ENCODE peak calls at places on chromosome 17, in nine cellular contexts. V, D, F, C, L, E, B, Z and Q are unnamed samples.

GRCh38 chr17:27518750-27519521 is 62.7 kb downstream of the KSR1 start:
- DNase-seq in V (no peak), D (no peak), F (no peak), C (no peak), L (no peak), E (no peak), B (peak), Z (no peak), Q (no peak)

GRCh38 chr17:82838386-82839063 is 1.3 kb downstream of the ZNF750 start:
- DNase-seq in V (peak), D (no peak), F (no peak), C (peak), L (peak), E (no peak), B (peak), Z (peak), Q (no peak)

GRCh38 chr17:56779306-56779705 is 54.4 kb downstream of the C17orf67 start:
- DNase-seq in V (no peak), D (no peak), F (no peak), C (no peak), L (no peak), E (no peak), B (no peak), Z (no peak), Q (no peak)

GRCh38 chr17:12789075-12789975 is at the start of gene ARHGAP44:
- DNase-seq in V (peak), D (peak), F (peak), C (peak), L (peak), E (no peak), B (peak), Z (peak), Q (no peak)

GRCh38 chr17:33055171-33055611 is 63.5 kb downstream of the SPACA3 start:
- DNase-seq in V (no peak), D (no peak), F (no peak), C (no peak), L (no peak), E (no peak), B (peak), Z (no peak), Q (no peak)

GRCh38 chr17:15382866-15383265 is 41.5 kb upstream of the TEKT3 start:
- DNase-seq in V (no peak), D (no peak), F (no peak), C (no peak), L (no peak), E (no peak), B (no peak), Z (no peak), Q (no peak)

GRCh38 chr17:56292010-56292409 is 138.7 kb downstream of the ANKFN1 start:
- DNase-seq in V (peak), D (no peak), F (peak), C (no peak), L (no peak), E (no peak), B (peak), Z (peak), Q (no peak)

GRCh38 chr17:63950940-63951907 is 19.1 kb upstream of the CD79B start:
- DNase-seq in V (no peak), D (no peak), F (no peak), C (no peak), L (no peak), E (no peak), B (no peak), Z (no peak), Q (no peak)

GRCh38 chr17:29158515-29159275 is 21.5 kb downstream of the MYO18A start:
- DNase-seq in V (no peak), D (no peak), F (peak), C (no peak), L (no peak), E (no peak), B (peak), Z (peak), Q (no peak)

GRCh38 chr17:2598166-2598565 is 4.7 kb downstream of the PAFAH1B1 start:
- DNase-seq in V (peak), D (no peak), F (peak), C (no peak), L (no peak), E (no peak), B (peak), Z (peak), Q (no peak)

GRCh38 chr17:2179615-2180295 is 123.8 kb downstream of the SMG6 start:
- DNase-seq in V (peak), D (peak), F (peak), C (peak), L (no peak), E (no peak), B (peak), Z (peak), Q (no peak)

GRCh38 chr17:31433091-31433790 is 41.8 kb downstream of the RAB11FIP4 start:
- DNase-seq in V (no peak), D (no peak), F (no peak), C (no peak), L (no peak), E (peak), B (no peak), Z (no peak), Q (no peak)

GRCh38 chr17:28598389-28598788 is 436 bp downstream of the SPAG5 start:
- DNase-seq in V (no peak), D (no peak), F (no peak), C (no peak), L (no peak), E (no peak), B (no peak), Z (no peak), Q (no peak)

GRCh38 chr17:63490321-63490720 is 13.5 kb downstream of the ACE start:
- DNase-seq in V (no peak), D (no peak), F (no peak), C (no peak), L (no peak), E (no peak), B (no peak), Z (no peak), Q (no peak)

GRCh38 chr17:73566905-73567782 is 77.1 kb downstream of the SDK2 start:
- DNase-seq in V (no peak), D (no peak), F (no peak), C (no peak), L (no peak), E (no peak), B (no peak), Z (no peak), Q (no peak)

GRCh38 chr17:14760719-14761425 is 460.0 kb downstream of the HS3ST3B1 start:
- DNase-seq in V (no peak), D (no peak), F (no peak), C (no peak), L (no peak), E (no peak), B (no peak), Z (no peak), Q (no peak)

GRCh38 chr17:31249742-31250141 is 47.3 kb downstream of the OMG start:
- DNase-seq in V (no peak), D (no peak), F (no peak), C (no peak), L (no peak), E (no peak), B (no peak), Z (no peak), Q (no peak)

GRCh38 chr17:73815474-73815873 is 171.2 kb upstream of the SDK2 start:
- DNase-seq in V (no peak), D (no peak), F (no peak), C (no peak), L (no peak), E (no peak), B (no peak), Z (no peak), Q (no peak)

GRCh38 chr17:82350182-82351030 is 8.6 kb upstream of the TEX19 start:
- DNase-seq in V (no peak), D (no peak), F (no peak), C (peak), L (no peak), E (no peak), B (no peak), Z (no peak), Q (no peak)

GRCh38 chr17:81731271-81731670 is 19.2 kb downstream of the SLC25A10 start:
- DNase-seq in V (no peak), D (no peak), F (peak), C (no peak), L (no peak), E (no peak), B (peak), Z (peak), Q (no peak)

GRCh38 chr17:62653002-62653830 is 25.7 kb downstream of the MRC2 start:
- DNase-seq in V (peak), D (peak), F (no peak), C (peak), L (peak), E (peak), B (peak), Z (peak), Q (no peak)

DNA sequence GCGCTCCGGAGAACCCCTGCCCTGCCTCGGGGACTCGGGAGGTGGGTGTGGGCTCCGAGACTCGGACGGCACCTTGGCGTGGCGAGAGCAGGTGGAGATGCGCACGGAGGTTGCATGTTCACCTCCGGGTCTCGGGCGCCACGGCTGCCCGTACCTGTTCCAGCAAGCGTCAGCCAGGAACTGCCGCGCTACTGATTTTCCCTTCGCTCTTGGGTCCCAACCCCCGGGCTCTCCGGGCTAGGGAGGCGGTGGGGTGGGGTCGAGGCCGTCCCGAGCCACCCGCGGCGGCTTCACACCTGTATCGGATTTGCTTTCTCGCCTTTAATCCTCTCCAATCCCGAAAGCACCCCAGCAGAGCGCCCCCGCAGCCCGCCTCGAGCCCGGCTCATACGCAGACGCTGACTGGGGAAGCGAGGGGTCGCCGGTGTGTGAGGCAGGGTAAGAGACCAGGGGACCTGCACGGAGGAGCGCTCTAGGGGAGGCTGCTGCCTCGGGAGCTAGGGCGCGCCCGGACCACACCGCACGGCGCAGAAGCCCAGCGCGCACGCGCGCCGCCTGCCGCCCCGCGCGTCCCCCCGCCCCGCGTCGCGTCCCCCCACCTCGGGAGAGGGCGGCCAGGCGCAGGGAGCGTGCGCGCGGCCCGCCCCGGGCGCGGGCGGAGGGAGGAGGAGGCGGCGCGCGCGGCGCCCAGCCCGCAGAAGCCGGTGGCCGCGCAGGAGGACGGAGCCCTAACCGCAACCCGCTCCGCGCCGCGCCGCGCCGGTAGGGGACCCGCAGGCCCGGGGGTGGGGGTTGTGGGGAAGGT is at the start of gene DUSP14:
- DNase-seq in V (peak), D (peak), F (no peak), C (peak), L (peak), E (peak), B (peak), Z (peak), Q (no peak)
- TF ChIP-seq CTCF in V (no peak), D (no peak), F (no peak), C (no peak), L (no peak), E (no peak), B (no peak), Z (no peak), Q (peak)

DNA sequence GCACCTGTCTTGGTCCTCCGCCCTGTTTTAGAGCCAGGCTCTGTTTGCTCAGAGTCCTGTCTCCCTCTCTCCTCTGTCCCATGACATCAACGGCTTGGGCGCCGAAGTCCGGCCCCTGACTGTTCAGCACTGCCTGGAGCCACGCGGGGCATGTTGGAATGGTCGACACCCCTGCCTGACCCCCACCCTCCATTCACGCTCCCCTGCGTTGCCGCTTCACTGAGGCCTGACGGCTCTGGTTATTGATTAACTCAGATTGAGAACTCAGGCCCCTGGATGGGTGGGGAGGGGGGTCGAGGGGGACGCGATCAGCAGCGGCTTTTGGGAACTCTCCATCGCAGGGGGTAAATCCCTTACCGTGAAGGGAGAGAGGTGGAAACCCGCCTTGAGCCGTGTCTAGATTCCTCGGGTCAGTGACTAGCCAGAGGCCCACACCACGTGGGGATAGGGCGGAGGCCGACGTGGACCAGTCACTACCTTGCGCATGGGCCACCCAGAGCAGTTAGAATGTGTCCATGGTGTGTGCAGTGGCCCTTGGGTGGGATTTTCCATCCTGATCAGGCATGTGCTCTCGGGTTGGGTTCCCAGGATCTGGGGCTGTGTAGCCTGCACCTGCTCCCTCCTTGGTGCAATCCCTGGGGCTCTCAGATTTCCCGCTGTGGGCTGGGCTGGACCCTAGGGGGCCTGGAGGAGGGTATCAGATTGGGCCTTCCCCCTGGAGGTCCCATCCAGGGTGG is 1.0 kb downstream of the SMTNL2 start:
- DNase-seq in V (no peak), D (no peak), F (no peak), C (no peak), L (peak), E (no peak), B (no peak), Z (no peak), Q (peak)
- H3K4me3 ChIP-seq in V (no peak), D (peak), F (no peak), C (peak), L (peak), E (no peak), B (no peak), Z (no peak), Q (peak)

DNA sequence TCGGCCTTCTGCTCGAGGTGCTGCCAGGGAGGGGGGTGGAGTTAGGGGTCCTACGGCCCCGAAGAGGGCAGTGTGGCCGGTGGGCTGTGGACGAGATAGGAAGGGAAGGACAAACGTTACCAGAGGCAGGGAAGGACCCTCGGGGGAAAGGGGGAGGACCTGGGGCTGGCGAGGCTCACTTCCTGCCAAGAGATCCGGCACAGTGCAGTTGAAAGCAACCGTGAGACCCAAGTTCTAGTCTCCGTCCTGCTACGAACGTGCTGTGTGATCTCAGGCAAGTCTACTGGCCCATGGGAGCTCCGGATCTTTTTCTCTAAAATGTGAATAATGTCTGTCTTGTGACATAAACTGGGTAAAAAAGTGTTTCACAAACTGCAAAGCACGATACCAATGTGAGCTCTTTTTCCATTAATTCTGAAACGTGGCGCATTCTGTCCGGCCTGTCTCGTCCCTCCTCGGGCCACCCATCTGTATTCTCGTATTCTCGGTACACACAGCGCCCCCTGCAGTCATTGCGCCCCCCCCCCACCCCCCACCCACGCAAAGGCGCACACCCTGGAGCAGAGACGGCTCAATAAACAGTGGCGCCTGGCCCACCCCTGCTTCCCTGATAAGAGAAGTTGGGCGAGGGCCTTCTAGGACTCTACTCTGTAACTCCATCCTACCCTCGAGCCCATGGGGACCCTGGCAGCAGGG is 8.8 kb downstream of the CYGB start:
- DNase-seq in V (peak), D (no peak), F (no peak), C (peak), L (no peak), E (no peak), B (peak), Z (peak), Q (no peak)
- TF ChIP-seq CTCF in V (peak), D (peak), F (no peak), C (peak), L (peak), E (no peak), B (peak), Z (no peak), Q (peak)

GRCh38 chr17:43018932-43019331 is 3.3 kb downstream of the VAT1 start:
- DNase-seq in V (peak), D (no peak), F (no peak), C (no peak), L (no peak), E (no peak), B (peak), Z (no peak), Q (no peak)
- H3K4me3 ChIP-seq in V (no peak), D (peak), F (no peak), C (no peak), L (no peak), E (no peak), B (peak), Z (no peak), Q (no peak)

DNA sequence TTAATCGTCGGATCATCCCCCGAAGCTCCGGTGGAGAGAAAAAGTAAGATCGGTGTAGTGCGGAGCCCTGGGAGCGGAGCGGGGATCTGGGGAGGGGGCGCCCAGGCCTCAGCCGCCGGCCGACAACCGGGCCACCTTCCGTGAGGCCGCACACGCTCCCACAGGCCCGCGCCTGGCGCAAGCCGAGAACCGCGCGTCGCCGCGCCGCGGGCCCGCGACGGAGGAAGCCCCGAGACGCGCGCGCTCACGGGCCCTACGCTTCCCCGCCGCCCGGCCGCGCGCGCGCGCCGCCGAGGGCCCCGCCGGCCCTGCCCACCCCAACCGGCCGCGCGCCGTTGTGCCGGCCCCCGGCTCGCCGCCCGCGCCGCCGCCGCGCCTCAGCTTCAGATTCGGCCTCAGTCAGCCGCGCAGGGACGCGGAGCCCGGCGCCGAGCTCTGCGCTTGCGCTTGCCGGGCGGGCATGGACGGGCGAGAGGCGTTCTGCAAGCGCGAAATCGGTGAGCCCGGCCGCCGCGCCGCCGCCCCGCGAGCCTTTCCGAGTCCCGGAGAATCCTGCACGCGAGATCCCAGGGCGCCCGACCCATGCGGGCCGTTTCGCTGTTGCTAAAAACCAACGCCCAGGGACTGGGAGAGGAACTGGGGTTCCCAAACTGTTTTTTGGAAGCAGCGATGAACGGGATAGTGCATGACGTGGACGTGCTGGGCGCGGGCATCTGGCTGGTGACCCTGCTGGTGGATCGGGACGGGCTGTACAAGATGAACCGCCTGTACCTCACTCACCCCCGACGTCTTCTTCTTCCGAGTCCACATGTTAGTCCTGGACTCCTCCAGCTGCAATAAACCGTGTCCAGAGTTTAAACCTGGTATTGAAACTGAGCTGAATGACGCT is 28.0 kb upstream of the LRRC37A start:
- DNase-seq in V (peak), D (peak), F (no peak), C (peak), L (peak), E (peak), B (peak), Z (peak), Q (no peak)
- TF ChIP-seq CTCF in V (no peak), D (no peak), F (no peak), C (peak), L (no peak), E (no peak), B (no peak), Z (no peak), Q (peak)

GRCh38 chr17:74843352-74843627 is 16.4 kb downstream of the GRIN2C start:
- DNase-seq in V (no peak), D (no peak), F (no peak), C (no peak), L (no peak), E (no peak), B (no peak), Z (no peak), Q (no peak)

GRCh38 chr17:74842599-74843351 is 16.9 kb downstream of the GRIN2C start:
- DNase-seq in V (peak), D (no peak), F (no peak), C (peak), L (peak), E (no peak), B (peak), Z (peak), Q (no peak)

GRCh38 chr17:74840500-74840899 is 19.2 kb downstream of the GRIN2C start:
- DNase-seq in V (no peak), D (no peak), F (no peak), C (no peak), L (no peak), E (no peak), B (no peak), Z (no peak), Q (no peak)

GRCh38 chr17:74840989-74841666 is 18.6 kb downstream of the GRIN2C start:
- DNase-seq in V (peak), D (no peak), F (no peak), C (peak), L (no peak), E (no peak), B (peak), Z (peak), Q (no peak)

GRCh38 chr17:74842146-74842598 is 17.5 kb downstream of the GRIN2C start:
- DNase-seq in V (peak), D (no peak), F (no peak), C (no peak), L (no peak), E (no peak), B (no peak), Z (no peak), Q (no peak)
- H3K4me3 ChIP-seq in V (no peak), D (peak), F (no peak), C (peak), L (peak), E (no peak), B (peak), Z (no peak), Q (peak)

GRCh38 chr17:68057531-68057952 is 22.0 kb downstream of the KPNA2 start:
- DNase-seq in V (peak), D (no peak), F (no peak), C (no peak), L (no peak), E (peak), B (peak), Z (peak), Q (no peak)
- TF ChIP-seq CTCF in V (peak), D (peak), F (peak), C (peak), L (peak), E (peak), B (peak), Z (peak), Q (peak)

GRCh38 chr17:71975331-71975801 is 145.5 kb upstream of the SOX9 start:
- DNase-seq in V (peak), D (peak), F (peak), C (peak), L (no peak), E (no peak), B (peak), Z (peak), Q (no peak)
- H3K4me3 ChIP-seq in V (peak), D (peak), F (peak), C (peak), L (peak), E (no peak), B (peak), Z (peak), Q (peak)